ENCODE peak calls at places on chromosomes 5 and 9, in ten cellular contexts. M, K, C, G, T, L, Y, F, P and U are unnamed samples.

GRCh38 chr9:88988796-88989641 is 2.2 kb upstream of the S1PR3 start:
- DNase-seq in T (no peak), L (peak; percentile 60), K (peak; percentile 71), F (peak; percentile 88), G (no peak), C (no peak), M (peak; percentile 81), P (no peak), Y (no peak), U (no peak)

GRCh38 chr5:157175071-157175612 is 5.5 kb upstream of the ITK start:
- DNase-seq in Y (peak; percentile 37), L (no peak), P (no peak), C (no peak), T (no peak), K (no peak), M (no peak), F (no peak), G (no peak), U (no peak)

GRCh38 chr9:124381073-124381945 is 33.9 kb downstream of the PSMB7 start:
- DNase-seq in L (peak; percentile 49), C (no peak), M (no peak), P (no peak), K (peak; percentile 60), Y (no peak), G (no peak), F (peak; percentile 72), T (no peak), U (no peak)

GRCh38 chr5:34656001-34656699 is at the start of gene RAI14:
- DNase-seq in T (peak; percentile 92), P (peak; percentile 14), L (peak; percentile 89), M (peak; percentile 96), C (peak; percentile 83), K (peak; percentile 83), G (peak; percentile 58), F (peak; percentile 91), Y (no peak), U (peak; percentile 74)

GRCh38 chr9:14608521-14608920 is 84.7 kb downstream of the ZDHHC21 start:
- DNase-seq in L (no peak), F (no peak), P (no peak), T (no peak), K (no peak), M (no peak), G (no peak), Y (no peak), C (no peak), U (no peak)

GRCh38 chr5:82603280-82603987 is 325.3 kb upstream of the RPS23 start:
- DNase-seq in C (no peak), M (no peak), F (no peak), G (no peak), P (no peak), T (no peak), K (no peak), L (no peak), Y (no peak), U (no peak)

GRCh38 chr5:42982107-42982622 is 58.0 kb downstream of the ANXA2R start:
- DNase-seq in T (peak; percentile 58), M (no peak), F (peak; percentile 39), Y (no peak), P (no peak), C (no peak), K (peak; percentile 40), L (no peak), G (no peak), U (no peak)

GRCh38 chr9:36976371-36977030 is 57.6 kb downstream of the PAX5 start:
- DNase-seq in K (peak; percentile 96), T (no peak), L (no peak), C (no peak), F (no peak), M (no peak), G (no peak), P (no peak), Y (no peak), U (no peak)

GRCh38 chr5:150948539-150948938 is 43.8 kb upstream of the ZNF300 start:
- DNase-seq in C (no peak), F (no peak), T (no peak), Y (no peak), P (no peak), K (no peak), L (no peak), G (no peak), M (no peak), U (no peak)

GRCh38 chr5:84437673-84438315 is 53.1 kb upstream of the EDIL3 start:
- DNase-seq in P (no peak), M (no peak), F (peak; percentile 88), Y (no peak), C (no peak), K (peak; percentile 77), T (no peak), L (peak; percentile 44), G (no peak), U (no peak)

GRCh38 chr9:127183814-127184582 is 61.6 kb upstream of the ANGPTL2 start:
- DNase-seq in Y (no peak), G (no peak), L (peak; percentile 73), K (no peak), P (no peak), F (peak; percentile 20), T (peak; percentile 84), M (peak; percentile 93), C (no peak), U (no peak)

GRCh38 chr9:105993051-105993854 is 298.9 kb downstream of the TMEM38B start:
- DNase-seq in M (no peak), K (no peak), F (no peak), T (no peak), P (no peak), G (no peak), Y (no peak), C (no peak), L (no peak), U (no peak)

GRCh38 chr9:130860458-130861316 is 25.6 kb downstream of the ABL1 start:
- DNase-seq in M (peak; percentile 94), L (peak; percentile 93), F (peak; percentile 98), P (no peak), C (peak; percentile 65), G (no peak), Y (no peak), T (peak; percentile 91), K (peak; percentile 87), U (peak; percentile 54)

GRCh38 chr9:81690251-81690851 is 1.0 kb upstream of the TLE1 start:
- DNase-seq in T (peak; percentile 59), K (peak; percentile 94), G (peak; percentile 22), C (peak; percentile 70), L (no peak), P (no peak), M (peak; percentile 91), Y (no peak), F (no peak), U (peak; percentile 83)

GRCh38 chr5:31771045-31771444 is 132.1 kb downstream of the PDZD2 start:
- DNase-seq in F (no peak), C (no peak), L (no peak), P (peak; percentile 57), K (no peak), T (no peak), Y (no peak), M (no peak), G (no peak), U (no peak)

GRCh38 chr5:59525957-59526356 is 367.6 kb downstream of the PDE4D start:
- DNase-seq in K (no peak), C (no peak), G (no peak), F (peak; percentile 97), T (no peak), P (no peak), Y (no peak), L (peak; percentile 32), M (no peak), U (no peak)

GRCh38 chr5:174998131-174998730 is 273.8 kb downstream of the MSX2 start:
- DNase-seq in P (no peak), K (no peak), M (no peak), L (no peak), T (no peak), G (no peak), F (no peak), Y (no peak), C (no peak), U (no peak)

GRCh38 chr5:168357881-168358280 is 66.4 kb downstream of the WWC1 start:
- DNase-seq in C (peak; percentile 13), Y (no peak), F (no peak), K (no peak), L (no peak), P (no peak), T (no peak), G (no peak), M (peak; percentile 66), U (no peak)

GRCh38 chr9:97873877-97874276 is 20.9 kb downstream of the FOXE1 start:
- DNase-seq in T (no peak), M (no peak), P (no peak), L (no peak), C (no peak), G (no peak), Y (no peak), K (peak; percentile 83), F (peak; percentile 27), U (no peak)

GRCh38 chr9:110886832-110887231 is 151.4 kb downstream of the LPAR1 start:
- DNase-seq in C (no peak), K (peak; percentile 11), G (no peak), F (peak; percentile 85), P (no peak), Y (no peak), M (no peak), L (peak; percentile 38), T (no peak), U (no peak)

GRCh38 chr5:81154725-81155124 is 78.4 kb upstream of the CKMT2 start:
- DNase-seq in M (no peak), G (no peak), T (no peak), K (no peak), P (no peak), L (no peak), Y (no peak), C (no peak), F (no peak), U (no peak)

GRCh38 chr9:127955294-127956015 is 17.8 kb upstream of the DPM2 start:
- DNase-seq in Y (peak; percentile 85), K (peak; percentile 85), G (no peak), L (peak; percentile 47), C (peak; percentile 85), P (peak; percentile 78), F (no peak), T (peak; percentile 63), M (peak; percentile 94), U (peak; percentile 85)

GRCh38 chr9:72882117-72882775 is 70.6 kb downstream of the ALDH1A1 start:
- DNase-seq in P (no peak), G (no peak), Y (no peak), K (no peak), C (peak; percentile 62), L (peak; percentile 35), T (peak; percentile 77), F (no peak), M (no peak), U (peak; percentile 28)

GRCh38 chr5:60205071-60205470 is 311.5 kb upstream of the PDE4D start:
- DNase-seq in T (no peak), Y (no peak), M (no peak), G (no peak), C (no peak), K (no peak), P (no peak), F (no peak), L (no peak), U (no peak)

GRCh38 chr9:136949239-136949816 is 2.7 kb upstream of the LCN12 start:
- DNase-seq in M (no peak), C (no peak), K (no peak), G (no peak), T (peak; percentile 63), F (no peak), Y (no peak), P (no peak), L (no peak), U (no peak)

GRCh38 chr9:23611874-23612273 is 214.2 kb downstream of the ELAVL2 start:
- DNase-seq in M (no peak), C (no peak), T (no peak), F (peak; percentile 20), G (no peak), K (no peak), L (no peak), P (no peak), Y (no peak), U (no peak)

GRCh38 chr5:178364326-178364675 is 131.7 kb upstream of the PHYKPL start:
- DNase-seq in K (no peak), P (no peak), L (no peak), M (no peak), G (no peak), Y (no peak), C (no peak), F (no peak), T (no peak), U (no peak)

GRCh38 chr5:170757669-170758068 is 25.9 kb upstream of the GABRP start:
- DNase-seq in C (no peak), Y (no peak), G (no peak), K (no peak), T (no peak), L (no peak), F (no peak), M (no peak), P (no peak), U (no peak)